ENCODE peak calls at places on chromosomes 3 and 15, in ten cellular contexts. C is tibial nerve; X is A549; V is CD4-positive, CD25-positive, alpha-beta regulatory T cell; F is IMR-90; G is breast epithelium; H is colonic mucosa; N is right lobe of liver; P is upper lobe of right lung; O is epithelial cell of prostate. B is an unnamed sample.
A peak's percentile ranks its signal among the peaks of the same experiment; 100 is the strongest.

GRCh38 chr3:42032693-42033349 is 58.3 kb upstream of the TRAK1 start:
- DNase-seq in C (peak; percentile 80), X (no peak), V (no peak), F (peak; percentile 98), G (no peak), H (peak; percentile 24), N (peak; percentile 90), P (peak; percentile 92), O (no peak), B (peak; percentile 93)

GRCh38 chr3:4574426-4574965 is 81.3 kb downstream of the ITPR1 start:
- DNase-seq in C (no peak), X (no peak), V (no peak), F (no peak), G (no peak), H (no peak), N (no peak), P (no peak), O (no peak), B (no peak)

GRCh38 chr15:38536201-38536676 is 28.4 kb downstream of the RASGRP1 start:
- DNase-seq in C (no peak), X (no peak), V (no peak), F (peak; percentile 96), G (no peak), H (no peak), N (no peak), P (no peak), O (no peak), B (no peak)

GRCh38 chr3:11613851-11614491 is 29.7 kb downstream of the VGLL4 start:
- DNase-seq in C (no peak), X (no peak), V (no peak), F (no peak), G (no peak), H (no peak), N (no peak), P (peak; percentile 75), O (no peak), B (peak; percentile 70)

GRCh38 chr3:40109641-40110490 is 199.6 kb upstream of the EIF1B start:
- DNase-seq in C (no peak), X (no peak), V (no peak), F (no peak), G (no peak), H (no peak), N (no peak), P (no peak), O (no peak), B (no peak)

GRCh38 chr3:11847607-11848006 is 922 bp upstream of the TAMM41 start:
- DNase-seq in C (no peak), X (no peak), V (no peak), F (no peak), G (no peak), H (no peak), N (no peak), P (no peak), O (no peak), B (no peak)

GRCh38 chr15:101255615-101256350 is 3.9 kb upstream of the CHSY1 start:
- DNase-seq in C (no peak), X (no peak), V (no peak), F (peak; percentile 92), G (no peak), H (no peak), N (no peak), P (no peak), O (no peak), B (no peak)

GRCh38 chr3:181694805-181695660 is 16.7 kb upstream of the SOX2 start:
- DNase-seq in C (peak; percentile 53), X (no peak), V (no peak), F (no peak), G (peak; percentile 72), H (no peak), N (no peak), P (peak; percentile 84), O (no peak), B (peak; percentile 77)

GRCh38 chr3:50212502-50212901 is 7.4 kb downstream of the SLC38A3 start:
- DNase-seq in C (no peak), X (no peak), V (no peak), F (no peak), G (no peak), H (no peak), N (no peak), P (no peak), O (no peak), B (no peak)

GRCh38 chr3:50214824-50215223 is 9.8 kb downstream of the SLC38A3 start:
- DNase-seq in C (no peak), X (no peak), V (no peak), F (no peak), G (no peak), H (no peak), N (peak; percentile 79), P (no peak), O (no peak), B (no peak)

GRCh38 chr3:50212971-50213370 is 7.9 kb downstream of the SLC38A3 start:
- DNase-seq in C (no peak), X (no peak), V (no peak), F (no peak), G (no peak), H (no peak), N (no peak), P (no peak), O (no peak), B (no peak)

GRCh38 chr3:50211930-50212329 is 6.9 kb downstream of the SLC38A3 start:
- DNase-seq in C (no peak), X (no peak), V (no peak), F (peak; percentile 20), G (no peak), H (no peak), N (peak; percentile 60), P (no peak), O (no peak), B (no peak)

GRCh38 chr3:50213383-50213782 is 8.3 kb downstream of the SLC38A3 start:
- DNase-seq in C (no peak), X (no peak), V (no peak), F (no peak), G (no peak), H (no peak), N (no peak), P (no peak), O (no peak), B (no peak)
- H3K27ac ChIP-seq in C (peak overlapping the region; percentile 29), X (no peak overlapping the region), V (no peak overlapping the region), F (no peak overlapping the region), G (no peak overlapping the region), H (no peak overlapping the region), N (peak overlapping the region; percentile 17), P (no peak overlapping the region), O (no peak overlapping the region), B (no peak overlapping the region)

DNA sequence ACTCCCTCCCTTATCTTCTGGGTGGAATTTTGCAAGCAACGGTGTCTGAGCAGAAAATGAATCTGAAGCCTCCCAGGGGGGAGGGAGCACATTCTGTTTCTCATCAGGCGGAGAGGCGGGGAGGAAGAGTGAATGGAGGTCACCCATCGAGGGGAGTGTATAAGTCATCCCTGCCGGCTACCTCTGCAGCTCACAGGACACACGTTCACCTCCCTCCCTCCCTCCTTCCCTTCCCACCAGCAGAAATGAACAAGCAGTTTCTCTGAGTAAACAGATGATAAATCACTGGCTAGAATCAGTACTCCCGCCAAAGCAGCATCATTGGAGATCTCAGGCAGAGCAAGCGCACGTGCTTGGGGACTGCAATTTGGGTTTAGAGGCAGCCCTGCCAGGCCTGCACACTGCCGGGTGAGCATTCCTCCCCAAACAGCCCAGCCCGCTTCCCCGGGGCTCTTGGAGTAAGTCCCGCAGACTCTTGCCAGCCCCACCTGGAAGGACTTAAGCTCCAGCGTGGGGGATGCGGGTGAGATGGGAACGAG is 38.3 kb downstream of the CPN2 start:
- DNase-seq in C (peak; percentile 64), X (no peak), V (no peak), F (peak; percentile 49), G (no peak), H (peak; percentile 51), N (peak; percentile 53), P (peak; percentile 64), O (peak; percentile 64), B (no peak)
- H3K27ac ChIP-seq in C (no peak overlapping the region), X (peak overlapping the region; percentile 88), V (no peak overlapping the region), F (no peak overlapping the region), G (peak overlapping the region; percentile 81), H (peak overlapping the region; percentile 13), N (no peak overlapping the region), P (no peak overlapping the region), O (no peak overlapping the region), B (no peak overlapping the region)

GRCh38 chr3:14880486-14881179 is 61.9 kb downstream of the FGD5 start:
- DNase-seq in C (no peak), X (no peak), V (no peak), F (no peak), G (no peak), H (no peak), N (no peak), P (no peak), O (no peak), B (no peak)

GRCh38 chr3:14875411-14876175 is 56.8 kb downstream of the FGD5 start:
- DNase-seq in C (no peak), X (no peak), V (no peak), F (no peak), G (peak; percentile 36), H (no peak), N (no peak), P (no peak), O (no peak), B (no peak)

GRCh38 chr3:14879161-14879888 is 60.6 kb downstream of the FGD5 start:
- DNase-seq in C (no peak), X (no peak), V (no peak), F (no peak), G (peak; percentile 46), H (peak; percentile 56), N (no peak), P (no peak), O (no peak), B (no peak)

GRCh38 chr3:14876942-14877341 is 58.2 kb downstream of the FGD5 start:
- DNase-seq in C (no peak), X (peak; percentile 35), V (no peak), F (no peak), G (peak; percentile 56), H (peak; percentile 89), N (peak; percentile 83), P (no peak), O (peak; percentile 33), B (peak; percentile 67)

GRCh38 chr3:14877404-14877803 is 58.6 kb downstream of the FGD5 start:
- DNase-seq in C (no peak), X (no peak), V (no peak), F (no peak), G (peak; percentile 19), H (peak; percentile 28), N (no peak), P (no peak), O (no peak), B (no peak)
- H3K27ac ChIP-seq in C (peak overlapping the region; percentile 53), X (peak overlapping the region; percentile 68), V (no peak overlapping the region), F (no peak overlapping the region), G (peak overlapping the region; percentile 50), H (peak overlapping the region; percentile 62), N (no peak overlapping the region), P (peak overlapping the region; percentile 74), O (no peak overlapping the region), B (peak overlapping the region; percentile 33)

GRCh38 chr3:187747506-187747905 is 2.2 kb upstream of the BCL6 start:
- DNase-seq in C (no peak), X (no peak), V (no peak), F (no peak), G (no peak), H (no peak), N (no peak), P (no peak), O (no peak), B (no peak)

GRCh38 chr3:187746479-187747335 is 1.4 kb upstream of the BCL6 start:
- DNase-seq in C (no peak), X (no peak), V (no peak), F (peak; percentile 49), G (no peak), H (no peak), N (no peak), P (no peak), O (no peak), B (no peak)

GRCh38 chr3:187750513-187751123 is 5.3 kb upstream of the BCL6 start:
- DNase-seq in C (no peak), X (no peak), V (no peak), F (peak; percentile 20), G (no peak), H (peak; percentile 60), N (peak; percentile 63), P (no peak), O (no peak), B (peak; percentile 59)

GRCh38 chr3:187748050-187748481 is 2.8 kb upstream of the BCL6 start:
- DNase-seq in C (peak; percentile 99), X (peak; percentile 41), V (peak; percentile 71), F (peak; percentile 78), G (peak; percentile 93), H (peak; percentile 97), N (peak; percentile 92), P (peak; percentile 92), O (no peak), B (peak; percentile 92)

DNA sequence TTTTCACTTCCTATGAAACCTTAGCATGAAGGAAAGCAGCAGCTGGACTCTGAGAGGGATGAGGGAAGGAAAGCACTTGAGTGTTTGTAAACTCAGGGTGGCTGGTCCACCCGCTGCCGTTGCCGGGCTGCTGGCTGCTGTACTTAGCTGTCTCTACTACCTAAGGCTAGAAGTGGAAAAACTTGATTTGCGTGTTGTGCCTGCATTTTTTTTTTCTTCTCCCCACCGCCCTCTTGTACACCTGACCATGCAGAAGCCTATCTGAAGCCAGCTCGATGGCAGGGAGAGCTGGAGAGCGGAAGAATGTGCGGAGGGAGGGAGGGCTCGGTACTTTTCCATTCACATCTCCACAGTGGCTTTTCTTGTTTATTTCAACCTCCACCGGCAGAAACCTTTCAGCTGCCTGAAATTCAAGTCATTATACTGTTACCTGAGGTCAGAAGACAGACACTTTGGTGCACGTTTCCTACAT is 4.8 kb upstream of the BCL6 start:
- DNase-seq in C (no peak), X (peak; percentile 16), V (no peak), F (peak; percentile 42), G (peak; percentile 76), H (peak; percentile 83), N (peak; percentile 60), P (peak; percentile 88), O (peak; percentile 77), B (peak; percentile 88)
- H3K27ac ChIP-seq in C (peak overlapping the region; percentile 60), X (peak overlapping the region; percentile 73), V (no peak overlapping the region), F (peak overlapping the region; percentile 30), G (peak overlapping the region; percentile 99), H (peak overlapping the region; percentile 72), N (no peak overlapping the region), P (peak overlapping the region; percentile 33), O (peak overlapping the region; percentile 21), B (peak overlapping the region; percentile 53)